ENCODE peak calls at places on chromosomes 5 and 9, in seven cellular contexts. One of them, this sample, is unnamed.

GRCh38 chr5:89351975-89352374 is 469.0 kb upstream of the MEF2C start:
- DNase-seq in fibroblast of lung: peak
- DNase-seq in neural progenitor cell: no peak
- DNase-seq in DND-41: no peak
- DNase-seq in H9: no peak
- DNase-seq in thyroid gland: no peak
- DNase-seq in heart right ventricle: no peak
- DNase-seq in this sample: no peak

GRCh38 chr5:179802207-179802883 is 4.3 kb downstream of the MGAT4B start:
- DNase-seq in fibroblast of lung: no peak
- DNase-seq in neural progenitor cell: no peak
- DNase-seq in DND-41: no peak
- DNase-seq in H9: no peak
- DNase-seq in thyroid gland: peak
- DNase-seq in heart right ventricle: no peak
- DNase-seq in this sample: no peak

GRCh38 chr9:93143830-93144530 is 9.9 kb upstream of the NINJ1 start:
- DNase-seq in fibroblast of lung: no peak
- DNase-seq in neural progenitor cell: no peak
- DNase-seq in DND-41: peak
- DNase-seq in H9: no peak
- DNase-seq in thyroid gland: no peak
- DNase-seq in heart right ventricle: no peak
- DNase-seq in this sample: no peak

GRCh38 chr9:134187110-134187531 is 22.8 kb upstream of the RNU6ATAC start:
- DNase-seq in fibroblast of lung: no peak
- DNase-seq in neural progenitor cell: no peak
- DNase-seq in DND-41: no peak
- DNase-seq in H9: no peak
- DNase-seq in thyroid gland: peak
- DNase-seq in heart right ventricle: no peak
- DNase-seq in this sample: no peak

GRCh38 chr5:142888469-142889085 is 118.4 kb downstream of the ARHGAP26 start:
- DNase-seq in fibroblast of lung: peak
- DNase-seq in neural progenitor cell: peak
- DNase-seq in DND-41: peak
- DNase-seq in H9: no peak
- DNase-seq in thyroid gland: peak
- DNase-seq in heart right ventricle: no peak
- DNase-seq in this sample: no peak

GRCh38 chr9:86741311-86742215 is 205.7 kb downstream of the GAS1 start:
- DNase-seq in fibroblast of lung: peak
- DNase-seq in neural progenitor cell: no peak
- DNase-seq in DND-41: no peak
- DNase-seq in H9: no peak
- DNase-seq in thyroid gland: no peak
- DNase-seq in heart right ventricle: no peak
- DNase-seq in this sample: no peak

GRCh38 chr5:86070719-86071118 is 547.0 kb upstream of the COX7C start:
- DNase-seq in fibroblast of lung: no peak
- DNase-seq in neural progenitor cell: no peak
- DNase-seq in DND-41: no peak
- DNase-seq in H9: no peak
- DNase-seq in thyroid gland: no peak
- DNase-seq in heart right ventricle: no peak
- DNase-seq in this sample: no peak

GRCh38 chr5:181052928-181053759 is 13.1 kb downstream of the BTNL9 start:
- DNase-seq in fibroblast of lung: no peak
- DNase-seq in neural progenitor cell: peak
- DNase-seq in DND-41: no peak
- DNase-seq in H9: no peak
- DNase-seq in thyroid gland: peak
- DNase-seq in heart right ventricle: no peak
- DNase-seq in this sample: no peak

GRCh38 chr9:75974006-75974766 is 83.7 kb downstream of the PCSK5 start:
- DNase-seq in fibroblast of lung: no peak
- DNase-seq in neural progenitor cell: no peak
- DNase-seq in DND-41: no peak
- DNase-seq in H9: no peak
- DNase-seq in thyroid gland: no peak
- DNase-seq in heart right ventricle: no peak
- DNase-seq in this sample: no peak

GRCh38 chr9:117466111-117466510 is 51.3 kb upstream of the ASTN2 start:
- DNase-seq in fibroblast of lung: no peak
- DNase-seq in neural progenitor cell: no peak
- DNase-seq in DND-41: no peak
- DNase-seq in H9: no peak
- DNase-seq in thyroid gland: no peak
- DNase-seq in heart right ventricle: no peak
- DNase-seq in this sample: no peak

GRCh38 chr5:107485184-107485583 is 185.6 kb downstream of the EFNA5 start:
- DNase-seq in fibroblast of lung: no peak
- DNase-seq in neural progenitor cell: no peak
- DNase-seq in DND-41: no peak
- DNase-seq in H9: no peak
- DNase-seq in thyroid gland: no peak
- DNase-seq in heart right ventricle: no peak
- DNase-seq in this sample: no peak

GRCh38 chr9:22623236-22623635 is 176.6 kb downstream of the DMRTA1 start:
- DNase-seq in fibroblast of lung: no peak
- DNase-seq in neural progenitor cell: peak
- DNase-seq in DND-41: no peak
- DNase-seq in H9: no peak
- DNase-seq in thyroid gland: no peak
- DNase-seq in heart right ventricle: no peak
- DNase-seq in this sample: no peak

GRCh38 chr9:133705576-133705975 is 32.6 kb downstream of the SARDH start:
- DNase-seq in fibroblast of lung: no peak
- DNase-seq in neural progenitor cell: no peak
- DNase-seq in DND-41: no peak
- DNase-seq in H9: no peak
- DNase-seq in thyroid gland: no peak
- DNase-seq in heart right ventricle: no peak
- DNase-seq in this sample: no peak

GRCh38 chr9:34376596-34377401 is at the start of gene MYORG:
- DNase-seq in fibroblast of lung: peak
- DNase-seq in neural progenitor cell: peak
- DNase-seq in DND-41: peak
- DNase-seq in H9: peak
- DNase-seq in thyroid gland: peak
- DNase-seq in heart right ventricle: peak
- DNase-seq in this sample: peak

GRCh38 chr9:121744002-121744686 is 92.7 kb downstream of the DAB2IP start:
- DNase-seq in fibroblast of lung: peak
- DNase-seq in neural progenitor cell: peak
- DNase-seq in DND-41: peak
- DNase-seq in H9: peak
- DNase-seq in thyroid gland: peak
- DNase-seq in heart right ventricle: peak
- DNase-seq in this sample: no peak

GRCh38 chr9:127977877-127978647 is 2.7 kb downstream of the EEIG1 start:
- DNase-seq in fibroblast of lung: peak
- DNase-seq in neural progenitor cell: peak
- DNase-seq in DND-41: no peak
- DNase-seq in H9: no peak
- DNase-seq in thyroid gland: peak
- DNase-seq in heart right ventricle: peak
- DNase-seq in this sample: peak

GRCh38 chr5:135037519-135038201 is 3.6 kb upstream of the PITX1 start:
- DNase-seq in fibroblast of lung: no peak
- DNase-seq in neural progenitor cell: peak
- DNase-seq in DND-41: no peak
- DNase-seq in H9: no peak
- DNase-seq in thyroid gland: no peak
- DNase-seq in heart right ventricle: no peak
- DNase-seq in this sample: no peak

GRCh38 chr5:50711280-50711679 is 44.8 kb downstream of the PARP8 start:
- DNase-seq in fibroblast of lung: peak
- DNase-seq in neural progenitor cell: no peak
- DNase-seq in DND-41: peak
- DNase-seq in H9: no peak
- DNase-seq in thyroid gland: peak
- DNase-seq in heart right ventricle: no peak
- DNase-seq in this sample: no peak

GRCh38 chr9:98807070-98807810 is at the start of gene GALNT12:
- DNase-seq in fibroblast of lung: no peak
- DNase-seq in neural progenitor cell: peak
- DNase-seq in DND-41: no peak
- DNase-seq in H9: peak
- DNase-seq in thyroid gland: peak
- DNase-seq in heart right ventricle: no peak
- DNase-seq in this sample: no peak

GRCh38 chr5:6675784-6676499 is 37.3 kb upstream of the TENT4A start:
- DNase-seq in fibroblast of lung: no peak
- DNase-seq in neural progenitor cell: no peak
- DNase-seq in DND-41: no peak
- DNase-seq in H9: no peak
- DNase-seq in thyroid gland: no peak
- DNase-seq in heart right ventricle: no peak
- DNase-seq in this sample: no peak

GRCh38 chr9:134487066-134487710 is 154.4 kb upstream of the COL5A1 start:
- DNase-seq in fibroblast of lung: no peak
- DNase-seq in neural progenitor cell: no peak
- DNase-seq in DND-41: no peak
- DNase-seq in H9: no peak
- DNase-seq in thyroid gland: no peak
- DNase-seq in heart right ventricle: no peak
- DNase-seq in this sample: no peak

GRCh38 chr9:135898634-135899407 is 8.5 kb downstream of the CAMSAP1 start:
- DNase-seq in fibroblast of lung: peak
- DNase-seq in neural progenitor cell: no peak
- DNase-seq in DND-41: peak
- DNase-seq in H9: no peak
- DNase-seq in thyroid gland: no peak
- DNase-seq in heart right ventricle: no peak
- DNase-seq in this sample: peak

GRCh38 chr5:77518304-77518703 is 26.2 kb upstream of the WDR41 start:
- DNase-seq in fibroblast of lung: peak
- DNase-seq in neural progenitor cell: peak
- DNase-seq in DND-41: no peak
- DNase-seq in H9: no peak
- DNase-seq in thyroid gland: no peak
- DNase-seq in heart right ventricle: no peak
- DNase-seq in this sample: no peak

GRCh38 chr9:109726122-109726521 is 53.9 kb upstream of the PALM2AKAP2 start:
- DNase-seq in fibroblast of lung: no peak
- DNase-seq in neural progenitor cell: no peak
- DNase-seq in DND-41: no peak
- DNase-seq in H9: no peak
- DNase-seq in thyroid gland: no peak
- DNase-seq in heart right ventricle: no peak
- DNase-seq in this sample: no peak

GRCh38 chr9:34929506-34930102 is 28.5 kb upstream of the PHF24 start:
- DNase-seq in fibroblast of lung: peak
- DNase-seq in neural progenitor cell: peak
- DNase-seq in DND-41: peak
- DNase-seq in H9: peak
- DNase-seq in thyroid gland: peak
- DNase-seq in heart right ventricle: no peak
- DNase-seq in this sample: no peak

GRCh38 chr5:154755361-154756202 is at the start of gene LARP1:
- DNase-seq in fibroblast of lung: no peak
- DNase-seq in neural progenitor cell: peak
- DNase-seq in DND-41: no peak
- DNase-seq in H9: no peak
- DNase-seq in thyroid gland: peak
- DNase-seq in heart right ventricle: peak
- DNase-seq in this sample: no peak

GRCh38 chr5:173420108-173420507 is 91.9 kb upstream of the STC2 start:
- DNase-seq in fibroblast of lung: no peak
- DNase-seq in neural progenitor cell: no peak
- DNase-seq in DND-41: no peak
- DNase-seq in H9: no peak
- DNase-seq in thyroid gland: no peak
- DNase-seq in heart right ventricle: no peak
- DNase-seq in this sample: no peak

GRCh38 chr5:178237431-178238312 is 5.1 kb upstream of the PHYKPL start:
- DNase-seq in fibroblast of lung: peak
- DNase-seq in neural progenitor cell: no peak
- DNase-seq in DND-41: no peak
- DNase-seq in H9: no peak
- DNase-seq in thyroid gland: peak
- DNase-seq in heart right ventricle: no peak
- DNase-seq in this sample: no peak

GRCh38 chr5:10711562-10711961 is 49.5 kb downstream of the DAP start:
- DNase-seq in fibroblast of lung: no peak
- DNase-seq in neural progenitor cell: no peak
- DNase-seq in DND-41: no peak
- DNase-seq in H9: no peak
- DNase-seq in thyroid gland: no peak
- DNase-seq in heart right ventricle: no peak
- DNase-seq in this sample: no peak

GRCh38 chr9:120563044-120563443 is 16.9 kb downstream of the CDK5RAP2 start:
- DNase-seq in fibroblast of lung: no peak
- DNase-seq in neural progenitor cell: no peak
- DNase-seq in DND-41: no peak
- DNase-seq in H9: no peak
- DNase-seq in thyroid gland: no peak
- DNase-seq in heart right ventricle: peak
- DNase-seq in this sample: no peak
- H3K27ac ChIP-seq in fibroblast of lung: no peak
- H3K27ac ChIP-seq in neural progenitor cell: no peak
- H3K27ac ChIP-seq in DND-41: no peak
- H3K27ac ChIP-seq in H9: no peak
- H3K27ac ChIP-seq in thyroid gland: no peak
- H3K27ac ChIP-seq in heart right ventricle: no peak
- H3K27ac ChIP-seq in this sample: no peak

DNA sequence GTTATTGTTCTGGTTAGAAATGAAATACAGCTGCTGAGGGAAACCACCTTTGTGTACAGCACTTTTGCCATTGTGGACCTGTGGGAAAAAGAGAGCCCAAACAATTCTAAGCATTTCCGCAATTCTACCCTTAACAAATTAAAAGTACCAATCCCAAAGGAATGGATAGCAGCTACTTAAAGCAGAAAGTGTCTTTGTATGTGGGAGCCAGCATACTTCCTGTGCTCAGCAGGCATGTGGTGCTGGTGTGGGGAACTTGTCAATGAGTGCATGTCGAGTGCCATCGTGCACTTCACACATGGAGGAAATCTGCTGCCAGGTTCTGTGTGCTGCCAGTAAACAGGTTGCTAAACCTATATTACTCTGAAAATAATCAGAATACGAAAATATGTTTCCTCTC is 399.0 kb downstream of the LRRC70 start:
- DNase-seq in fibroblast of lung: no peak
- DNase-seq in neural progenitor cell: peak
- DNase-seq in DND-41: no peak
- DNase-seq in H9: peak
- DNase-seq in thyroid gland: peak
- DNase-seq in heart right ventricle: no peak
- DNase-seq in this sample: no peak
- H3K27ac ChIP-seq in fibroblast of lung: no peak
- H3K27ac ChIP-seq in neural progenitor cell: no peak
- H3K27ac ChIP-seq in DND-41: no peak
- H3K27ac ChIP-seq in H9: peak
- H3K27ac ChIP-seq in thyroid gland: peak
- H3K27ac ChIP-seq in heart right ventricle: no peak
- H3K27ac ChIP-seq in this sample: no peak

GRCh38 chr5:128559300-128560297 is 21.6 kb upstream of the FBN2 start:
- DNase-seq in fibroblast of lung: no peak
- DNase-seq in neural progenitor cell: no peak
- DNase-seq in DND-41: no peak
- DNase-seq in H9: no peak
- DNase-seq in thyroid gland: no peak
- DNase-seq in heart right ventricle: no peak
- DNase-seq in this sample: no peak
- H3K27ac ChIP-seq in fibroblast of lung: no peak
- H3K27ac ChIP-seq in neural progenitor cell: no peak
- H3K27ac ChIP-seq in DND-41: no peak
- H3K27ac ChIP-seq in H9: no peak
- H3K27ac ChIP-seq in thyroid gland: no peak
- H3K27ac ChIP-seq in heart right ventricle: no peak
- H3K27ac ChIP-seq in this sample: no peak

GRCh38 chr5:156401802-156402201 is 74.8 kb downstream of the SGCD start:
- DNase-seq in fibroblast of lung: no peak
- DNase-seq in neural progenitor cell: no peak
- DNase-seq in DND-41: no peak
- DNase-seq in H9: no peak
- DNase-seq in thyroid gland: no peak
- DNase-seq in heart right ventricle: no peak
- DNase-seq in this sample: no peak
- H3K27ac ChIP-seq in fibroblast of lung: no peak
- H3K27ac ChIP-seq in neural progenitor cell: no peak
- H3K27ac ChIP-seq in DND-41: no peak
- H3K27ac ChIP-seq in H9: no peak
- H3K27ac ChIP-seq in thyroid gland: no peak
- H3K27ac ChIP-seq in heart right ventricle: no peak
- H3K27ac ChIP-seq in this sample: no peak

This sample was measured in AG04450.